ENCODE peak calls at places on chromosomes 16 and 17, in four cellular contexts. Q, Z, N and B are unnamed samples.
A peak's percentile ranks its signal among the peaks of the same experiment; 100 is the strongest.

GRCh38 chr17:35079547-35079946 is 16.0 kb upstream of the RFFL start:
- DNase-seq in Z (peak; percentile 77), Q (peak; percentile 31), N (no peak), B (peak; percentile 87)

GRCh38 chr17:50218771-50219315 is 17.4 kb upstream of the COL1A1 start:
- DNase-seq in Q (peak; percentile 98), Z (peak; percentile 84), N (no peak), B (peak; percentile 96)

GRCh38 chr17:50213026-50214015 is 11.9 kb upstream of the COL1A1 start:
- DNase-seq in N (peak; percentile 19), Z (no peak), Q (no peak), B (peak; percentile 33)

GRCh38 chr16:83215417-83216001 is 588.7 kb downstream of the CDH13 start:
- DNase-seq in Q (peak; percentile 53), N (no peak), Z (peak; percentile 24), B (peak; percentile 41)

GRCh38 chr17:48483471-48484131 is 47.2 kb downstream of the HOXB1 start:
- DNase-seq in Z (peak; percentile 99), N (no peak), Q (peak; percentile 93), B (peak; percentile 99)

GRCh38 chr16:77499373-77500285 is 64.8 kb upstream of the ADAMTS18 start:
- DNase-seq in N (peak; percentile 62), Z (peak; percentile 6), Q (peak; percentile 27), B (peak; percentile 70)

GRCh38 chr16:68548947-68549346 is 9.9 kb downstream of the ZFP90 start:
- DNase-seq in Z (no peak), N (no peak), Q (no peak), B (no peak)

GRCh38 chr16:180101-180920 is at the start of gene HBQ1:
- DNase-seq in Z (peak; percentile 17), N (no peak), Q (peak; percentile 34), B (no peak)

GRCh38 chr16:17970816-17971291 is 365.7 kb downstream of the NPIPA8 start:
- DNase-seq in Q (no peak), Z (no peak), N (peak; percentile 54), B (peak; percentile 22)

GRCh38 chr17:10177921-10178788 is 20.3 kb downstream of the GAS7 start:
- DNase-seq in Z (no peak), Q (peak; percentile 62), N (no peak), B (peak; percentile 85)

GRCh38 chr17:13635951-13636350 is 34.2 kb upstream of the HS3ST3A1 start:
- DNase-seq in N (no peak), Q (peak; percentile 30), Z (no peak), B (no peak)

GRCh38 chr17:83145358-83145738 is 65.9 kb downstream of the METRNL start:
- DNase-seq in Q (no peak), Z (no peak), N (no peak), B (no peak)

GRCh38 chr17:10021239-10021638 is 116.2 kb upstream of the RCVRN start:
- DNase-seq in Z (no peak), N (peak; percentile 52), Q (peak; percentile 85), B (peak; percentile 18)

GRCh38 chr17:8488931-8489330 is 53.2 kb downstream of the NDEL1 start:
- DNase-seq in N (peak; percentile 81), Z (peak; percentile 75), Q (peak; percentile 85), B (peak; percentile 99)

GRCh38 chr17:56317351-56318208 is 164.3 kb downstream of the ANKFN1 start:
- DNase-seq in Q (no peak), Z (no peak), N (no peak), B (peak; percentile 23)

GRCh38 chr16:26177438-26177837 is 485.7 kb downstream of the HS3ST4 start:
- DNase-seq in N (no peak), Q (no peak), Z (no peak), B (no peak)

GRCh38 chr17:39402279-39402889 is 958 bp upstream of the FBXL20 start:
- DNase-seq in Z (peak; percentile 92), Q (peak; percentile 92), N (peak; percentile 94), B (peak; percentile 95)

GRCh38 chr17:31130286-31131224 is 35.8 kb downstream of the NF1 start:
- DNase-seq in Z (no peak), N (no peak), Q (no peak), B (no peak)

GRCh38 chr16:79597277-79597676 is 3.3 kb downstream of the MAF start:
- DNase-seq in Q (no peak), N (no peak), Z (peak; percentile 4), B (no peak)

GRCh38 chr17:58336456-58337094 is 8.0 kb upstream of the TSPOAP1 start:
- DNase-seq in Z (no peak), N (no peak), Q (peak; percentile 56), B (peak; percentile 68)

GRCh38 chr16:67537270-67537635 is 8.6 kb downstream of the RIPOR1 start:
- DNase-seq in Z (no peak), Q (peak; percentile 46), N (peak; percentile 68), B (peak; percentile 30)

GRCh38 chr17:5042152-5043022 is 7.2 kb upstream of the SLC52A1 start:
- DNase-seq in Q (no peak), N (no peak), Z (no peak), B (no peak)

GRCh38 chr16:424033-424622 is 1.3 kb upstream of the RAB11FIP3 start:
- DNase-seq in N (peak; percentile 91), Q (peak; percentile 98), Z (peak; percentile 93), B (peak; percentile 98)

GRCh38 chr17:34667656-34668055 is 88.3 kb downstream of the TMEM132E start:
- DNase-seq in Z (no peak), Q (no peak), N (no peak), B (no peak)

GRCh38 chr16:85232369-85233142 is 120.3 kb upstream of the CIBAR2 start:
- DNase-seq in Z (no peak), N (no peak), Q (no peak), B (no peak)

GRCh38 chr16:68640972-68641371 is 4.1 kb upstream of the CDH3 start:
- DNase-seq in Q (no peak), N (no peak), Z (peak; percentile 84), B (no peak)

GRCh38 chr16:73217654-73218053 is 169.7 kb upstream of the ZFHX3 start:
- DNase-seq in Z (no peak), N (no peak), Q (no peak), B (no peak)

GRCh38 chr16:73214825-73215481 is 167.0 kb upstream of the ZFHX3 start:
- DNase-seq in N (peak; percentile 39), Q (peak; percentile 66), Z (no peak), B (peak; percentile 98)

GRCh38 chr16:73215482-73216377 is 167.8 kb upstream of the ZFHX3 start:
- DNase-seq in Q (peak; percentile 52), Z (no peak), N (no peak), B (peak; percentile 97)

GRCh38 chr16:73216932-73217331 is 169.0 kb upstream of the ZFHX3 start:
- DNase-seq in Z (no peak), Q (no peak), N (no peak), B (peak; percentile 54)

GRCh38 chr16:73219176-73219575 is 171.2 kb upstream of the ZFHX3 start:
- DNase-seq in Q (no peak), N (no peak), Z (no peak), B (no peak)
- TF ChIP-seq CTCF in Q (peak; percentile 30), N (no peak), Z (no peak), B (peak; percentile 22)

DNA sequence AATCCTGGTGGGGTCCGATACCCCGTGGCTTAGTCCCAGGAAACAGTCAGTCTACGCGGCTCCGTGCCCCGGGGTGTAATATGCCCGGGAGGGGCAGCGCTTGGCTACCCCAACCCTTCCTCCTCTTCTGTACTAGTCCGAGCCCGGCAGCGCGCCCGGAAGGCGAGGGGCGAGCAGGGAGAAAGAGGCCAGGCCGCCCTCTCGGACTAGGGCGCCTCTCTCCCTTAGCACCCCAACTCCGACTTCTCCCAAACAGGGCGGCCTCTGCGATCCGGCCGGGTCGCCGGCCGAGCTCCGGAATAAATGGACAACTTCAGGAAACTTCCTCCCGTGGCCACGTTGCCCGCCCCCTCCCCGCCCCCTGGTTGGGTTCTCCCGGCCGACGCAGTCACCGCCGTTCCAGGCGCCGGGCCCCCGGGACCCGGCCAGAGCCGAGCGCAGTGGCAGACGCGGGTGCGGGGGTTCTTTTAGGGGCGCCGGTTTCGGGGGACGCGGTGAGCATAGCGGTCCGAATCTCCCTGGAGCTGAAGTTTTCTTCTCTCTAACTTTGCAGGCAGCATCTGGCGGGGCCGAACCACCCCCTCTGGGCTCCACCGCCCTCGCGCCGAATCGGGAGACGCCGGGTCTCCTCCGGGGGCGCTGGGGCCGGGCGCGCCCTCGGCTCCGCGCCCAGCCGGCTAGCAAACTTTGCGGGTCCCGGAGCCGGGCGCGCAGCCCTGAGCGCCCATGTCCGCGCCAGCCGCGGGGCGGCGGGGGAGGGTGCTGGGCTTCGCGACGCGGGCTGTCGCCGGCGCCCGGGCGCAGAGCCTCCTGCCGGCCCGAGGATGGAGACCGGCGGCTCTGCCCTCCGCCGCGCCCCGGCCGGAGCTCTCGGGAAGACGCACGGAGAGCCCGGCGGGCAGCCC is at the start of gene SDK2:
- DNase-seq in Z (peak; percentile 35), N (no peak), Q (no peak), B (no peak)
- H3K4me3 ChIP-seq in Z (peak within 1 kb of the TSS; percentile 79), N (peak within 1 kb of the TSS; percentile 49), Q (peak within 1 kb of the TSS; percentile 9), B (peak within 1 kb of the TSS; percentile 44)

GRCh38 chr17:44397479-44398440 is 8.3 kb upstream of the ITGA2B start:
- DNase-seq in Z (no peak), N (no peak), Q (no peak), B (no peak)

GRCh38 chr17:44398692-44399691 is 9.5 kb upstream of the ITGA2B start:
- DNase-seq in Z (no peak), N (no peak), Q (no peak), B (no peak)

GRCh38 chr17:44396946-44397345 is 7.5 kb upstream of the ITGA2B start:
- DNase-seq in N (no peak), Q (no peak), Z (no peak), B (no peak)

GRCh38 chr17:44402564-44403172 is 13.2 kb upstream of the ITGA2B start:
- DNase-seq in Q (no peak), N (no peak), Z (no peak), B (no peak)

DNA sequence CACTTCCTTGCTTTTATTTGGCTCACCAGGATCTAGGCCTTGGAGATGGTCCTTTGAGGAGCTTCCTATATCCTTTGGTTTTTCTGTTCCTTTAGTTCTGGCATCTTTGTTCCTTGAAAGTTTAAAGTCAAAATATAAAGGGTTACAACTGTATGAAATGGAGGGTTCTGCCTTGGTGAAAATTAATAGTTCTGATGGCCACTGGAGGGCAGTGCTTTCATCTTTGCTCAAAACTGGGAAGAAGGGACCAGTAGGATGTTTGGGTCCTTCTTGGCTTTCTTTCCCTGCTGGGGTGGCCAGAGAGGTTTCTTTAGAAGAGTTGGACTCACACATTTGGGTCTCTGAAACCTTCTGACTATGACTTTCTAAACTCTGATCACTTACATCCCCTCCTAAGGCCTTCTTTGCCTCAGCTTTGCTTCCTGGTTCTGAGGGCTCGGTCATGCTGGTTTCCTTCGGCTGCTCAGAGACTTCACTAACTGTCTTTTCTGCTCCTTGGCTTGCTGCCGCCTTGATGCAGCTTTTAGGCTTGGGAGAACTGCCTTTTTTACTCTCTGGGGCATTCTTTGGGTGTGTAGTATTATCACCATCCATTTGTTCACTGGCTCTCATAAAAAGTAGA is 10.9 kb upstream of the ITGA2B start:
- DNase-seq in Z (no peak), Q (peak; percentile 42), N (no peak), B (peak; percentile 36)
- TF ChIP-seq CTCF in Z (peak; percentile 33), Q (peak; percentile 53), N (peak; percentile 24), B (peak; percentile 53)

GRCh38 chr17:63973930-63974593 is 1.3 kb upstream of the SCN4A start:
- DNase-seq in N (no peak), Q (no peak), Z (peak; percentile 43), B (peak; percentile 29)
- H3K4me3 ChIP-seq in N (no peak overlapping the region), Q (no peak overlapping the region), Z (no peak overlapping the region), B (no peak overlapping the region)

DNA sequence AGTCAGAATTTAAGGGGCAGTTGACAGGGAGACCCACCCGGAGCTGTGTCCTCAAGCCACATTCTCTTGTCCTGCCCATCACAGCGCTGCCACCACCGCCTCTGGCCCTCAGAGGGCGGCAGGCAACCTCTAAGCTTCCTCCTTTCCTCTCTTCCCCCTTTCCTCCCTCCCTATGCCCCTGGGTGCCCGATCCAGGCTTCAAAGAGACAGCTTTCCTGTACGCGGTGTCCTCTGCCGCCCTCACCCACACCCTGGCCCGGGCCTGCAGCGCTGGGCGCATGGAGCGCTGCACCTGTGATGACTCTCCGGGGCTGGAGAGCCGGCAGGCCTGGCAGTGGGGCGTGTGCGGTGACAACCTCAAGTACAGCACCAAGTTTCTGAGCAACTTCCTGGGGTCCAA is 23.5 kb downstream of the WNT9B start:
- DNase-seq in N (no peak), Q (no peak), Z (no peak), B (no peak)
- TF ChIP-seq CTCF in N (no peak), Q (no peak), Z (no peak), B (no peak)